ENCODE peak calls at places on chromosome X, in four cellular contexts. H is K562, V is GM12878, X is HepG2. U is an unnamed sample.
A peak's percentile ranks its signal among the peaks of the same experiment; 100 is the strongest.

GRCh38 chrX:48046846-48047245 is 24.6 kb downstream of the ZNF630 start:
- DNase-seq in H (no peak), V (no peak), X (no peak), U (no peak)

GRCh38 chrX:54934890-54935289 is 14.3 kb downstream of the TRO start:
- DNase-seq in H (no peak), V (no peak), X (no peak), U (no peak)

GRCh38 chrX:70979136-70979762 is 48.4 kb upstream of the SLC7A3 start:
- DNase-seq in H (no peak), V (no peak), X (peak; percentile 27), U (no peak)

GRCh38 chrX:48761674-48762471 is at the start of gene GLOD5:
- DNase-seq in H (peak; percentile 46), V (no peak), X (peak; percentile 45), U (peak; percentile 31)

GRCh38 chrX:40471965-40472648 is 108.7 kb upstream of the ATP6AP2 start:
- DNase-seq in H (no peak), V (peak; percentile 33), X (peak; percentile 35), U (no peak)

GRCh38 chrX:22541926-22542325 is 269.2 kb downstream of the CBLL2 start:
- DNase-seq in H (no peak), V (no peak), X (no peak), U (no peak)

GRCh38 chrX:71253253-71254091 is 468 bp downstream of the ZMYM3 start:
- DNase-seq in H (peak; percentile 66), V (no peak), X (peak; percentile 13), U (peak; percentile 78)

GRCh38 chrX:78102100-78102499 is 1.9 kb upstream of the PGK1 start:
- DNase-seq in H (no peak), V (no peak), X (no peak), U (no peak)

GRCh38 chrX:118347131-118347530 is 1.2 kb downstream of the WDR44 start:
- DNase-seq in H (peak; percentile 41), V (no peak), X (peak; percentile 2), U (no peak)

GRCh38 chrX:33188286-33188685 is 23.1 kb downstream of the DMD start:
- DNase-seq in H (no peak), V (no peak), X (no peak), U (no peak)

GRCh38 chrX:146435472-146435871 is 374.1 kb upstream of the CXorf51B start:
- DNase-seq in H (no peak), V (no peak), X (no peak), U (no peak)

GRCh38 chrX:136310411-136310810 is 9.6 kb downstream of the ADGRG4 start:
- DNase-seq in H (peak; percentile 26), V (no peak), X (no peak), U (peak; percentile 5)

GRCh38 chrX:103498786-103499185 is 20.5 kb downstream of the RAB40A start:
- DNase-seq in H (no peak), V (no peak), X (no peak), U (no peak)

GRCh38 chrX:18875256-18875878 is 108.5 kb downstream of the PHKA2 start:
- DNase-seq in H (no peak), V (no peak), X (no peak), U (no peak)

GRCh38 chrX:152959626-152960025 is 34.3 kb downstream of the PNMA5 start:
- DNase-seq in H (no peak), V (no peak), X (no peak), U (no peak)

GRCh38 chrX:47497274-47497673 is 14.3 kb upstream of the ZNF41 start:
- DNase-seq in H (no peak), V (no peak), X (no peak), U (no peak)

GRCh38 chrX:96361844-96362243 is 322.8 kb upstream of the DIAPH2 start:
- DNase-seq in H (no peak), V (no peak), X (no peak), U (no peak)

GRCh38 chrX:50448565-50448964 is 22.1 kb downstream of the DGKK start:
- DNase-seq in H (peak; percentile 25), V (no peak), X (peak; percentile 62), U (no peak)

GRCh38 chrX:119398974-119399771 is at the start of gene SLC25A43:
- DNase-seq in H (peak; percentile 86), V (no peak), X (no peak), U (no peak)

GRCh38 chrX:3815896-3816664 is 102.6 kb upstream of the PRKX start:
- DNase-seq in H (peak; percentile 41), V (peak; percentile 13), X (peak; percentile 36), U (peak; percentile 62)

GRCh38 chrX:133838761-133839676 is 146.4 kb downstream of the GPC3 start:
- DNase-seq in H (peak; percentile 33), V (no peak), X (no peak), U (peak; percentile 66)

GRCh38 chrX:145825896-145826295 is 8.3 kb downstream of the SLITRK2 start:
- DNase-seq in H (no peak), V (no peak), X (no peak), U (no peak)

GRCh38 chrX:29254515-29254914 is 667.3 kb downstream of the IL1RAPL1 start:
- DNase-seq in H (no peak), V (no peak), X (no peak), U (no peak)

GRCh38 chrX:153648358-153649177 is 1.6 kb downstream of the DUSP9 start:
- DNase-seq in H (no peak), V (no peak), X (no peak), U (no peak)

GRCh38 chrX:151336809-151337208 is 60.2 kb upstream of the VMA21 start:
- DNase-seq in H (no peak), V (no peak), X (no peak), U (no peak)

GRCh38 chrX:130186645-130187044 is 14.9 kb downstream of the RAB33A start:
- DNase-seq in H (no peak), V (no peak), X (no peak), U (no peak)

GRCh38 chrX:20414781-20415445 is 148.2 kb upstream of the RPS6KA3 start:
- DNase-seq in H (no peak), V (no peak), X (no peak), U (no peak)

GRCh38 chrX:20217279-20217678 is 49.4 kb downstream of the RPS6KA3 start:
- DNase-seq in H (no peak), V (no peak), X (no peak), U (no peak)

GRCh38 chrX:105229146-105229545 is 8.7 kb upstream of the TEX13A start:
- DNase-seq in H (no peak), V (no peak), X (no peak), U (no peak)

GRCh38 chrX:36897690-36898089 is 110.5 kb upstream of the FAM47C start:
- DNase-seq in H (no peak), V (no peak), X (no peak), U (no peak)

GRCh38 chrX:135331525-135331924 is 22.2 kb downstream of the ETDC start:
- DNase-seq in H (no peak), V (no peak), X (no peak), U (no peak)

GRCh38 chrX:133999013-133999705 is 13.8 kb upstream of the GPC3 start:
- DNase-seq in H (no peak), V (no peak), X (no peak), U (no peak)

GRCh38 chrX:132463411-132463810 is 25.4 kb downstream of the MBNL3 start:
- DNase-seq in H (peak; percentile 38), V (no peak), X (no peak), U (peak; percentile 47)

GRCh38 chrX:42954880-42955279 is 176.9 kb upstream of the PPP1R2C start:
- DNase-seq in H (no peak), V (no peak), X (no peak), U (no peak)

GRCh38 chrX:154417157-154417556 is 5.8 kb downstream of the TAFAZZIN start:
- DNase-seq in H (no peak), V (no peak), X (no peak), U (no peak)

GRCh38 chrX:115912372-115912897 is 258.1 kb upstream of the AGTR2 start:
- DNase-seq in H (no peak), V (peak; percentile 57), X (no peak), U (no peak)

GRCh38 chrX:47174376-47174775 is 19.3 kb upstream of the UBA1 start:
- DNase-seq in H (no peak), V (no peak), X (no peak), U (no peak)

GRCh38 chrX:46039526-46039925 is 505.7 kb downstream of the ZNF674 start:
- DNase-seq in H (no peak), V (no peak), X (no peak), U (no peak)

GRCh38 chrX:46040001-46040400 is 505.2 kb downstream of the ZNF674 start:
- DNase-seq in H (no peak), V (no peak), X (no peak), U (no peak)

DNA sequence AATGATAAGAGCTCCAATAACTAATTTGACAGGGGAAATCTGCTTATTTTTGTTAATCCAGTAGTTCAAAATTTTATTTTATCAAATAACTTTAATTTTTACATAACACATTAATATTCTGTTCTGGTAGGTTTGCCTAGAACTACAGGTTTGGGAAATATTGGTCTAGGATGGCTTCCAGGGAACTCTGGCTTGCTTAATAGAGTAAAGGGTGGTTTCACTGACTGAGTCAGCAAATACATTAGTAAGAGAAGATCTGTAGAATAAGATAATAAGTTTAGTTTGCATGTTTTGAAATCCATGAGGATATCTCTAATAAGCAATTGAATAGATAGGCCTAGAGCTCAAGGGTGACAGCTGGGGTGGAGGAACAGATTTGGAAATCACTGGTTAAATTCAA is 500.7 kb downstream of the ZNF674 start:
- DNase-seq in H (no peak), V (no peak), X (no peak), U (no peak)
- TF ChIP-seq BRCA1 in H (no peak), V (no peak), X (no peak), U (no peak)

GRCh38 chrX:10280061-10280460 is 123.3 kb downstream of the CLCN4 start:
- DNase-seq in H (no peak), V (no peak), X (no peak), U (no peak)
- TF ChIP-seq BRCA1 in H (no peak), V (no peak), X (no peak), U (no peak)

DNA sequence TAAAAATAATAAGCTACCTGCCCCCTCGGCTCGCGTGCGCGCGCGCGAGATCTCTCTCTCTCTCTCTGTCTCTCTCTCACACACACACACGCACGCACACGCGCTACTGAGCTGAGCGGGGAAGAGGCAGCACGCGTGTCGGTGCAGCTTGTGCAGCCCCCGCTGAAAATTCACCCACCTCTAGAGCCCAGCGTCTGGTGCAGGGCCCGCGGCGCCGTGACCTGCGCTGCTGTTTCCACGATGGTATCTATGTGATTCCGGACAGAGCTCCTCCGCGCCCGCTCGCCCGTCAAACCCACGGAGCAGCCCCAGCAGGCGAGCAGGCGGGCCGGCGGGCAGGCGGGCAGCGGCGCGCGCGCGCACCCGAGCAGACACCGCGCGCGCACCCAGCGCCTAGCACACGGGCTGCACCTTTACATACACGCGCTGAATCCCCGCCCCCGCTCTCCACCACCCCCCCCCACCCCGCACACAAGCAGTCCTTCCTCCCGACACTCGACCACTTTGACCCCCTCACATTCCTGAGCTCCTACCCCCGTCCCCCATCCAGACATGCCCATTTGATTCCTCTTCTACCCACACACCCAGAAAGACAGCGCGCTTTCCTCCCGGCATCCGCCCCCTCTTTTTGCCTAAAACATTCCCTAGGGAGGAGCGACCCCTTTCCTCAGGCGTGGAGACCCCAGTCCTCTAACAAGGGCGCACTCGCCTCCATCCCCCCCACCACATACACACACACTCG is 1.0 kb downstream of the SLITRK4 start:
- DNase-seq in H (no peak), V (no peak), X (no peak), U (no peak)
- TF ChIP-seq BRCA1 in H (no peak), V (no peak), X (no peak), U (no peak)

GRCh38 chrX:13087322-13088154 is 43.1 kb upstream of the FAM9C start:
- DNase-seq in H (no peak), V (peak; percentile 99), X (no peak), U (no peak)
- TF ChIP-seq BRCA1 in H (no peak), V (no peak), X (no peak), U (no peak)

U was measured in H1.